ENCODE peak calls at places on chromosomes 3 and 15, in five cellular contexts. O, B, X, R and S are unnamed samples.

GRCh38 chr3:18669374-18669773 is 244.2 kb upstream of the SATB1 start:
- DNase-seq in O (no peak), R (no peak), B (no peak), X (no peak), S (no peak)

GRCh38 chr3:23263796-23264195 is 60.7 kb downstream of the UBE2E2 start:
- DNase-seq in X (no peak), R (no peak), O (no peak), B (peak), S (no peak)

GRCh38 chr15:50907866-50908208 is 646 bp upstream of the AP4E1 start:
- DNase-seq in R (no peak), X (peak), O (peak), B (peak), S (no peak)

GRCh38 chr3:112628038-112628437 is 12.9 kb downstream of the CCDC80 start:
- DNase-seq in R (no peak), X (no peak), B (no peak), O (no peak), S (no peak)

GRCh38 chr15:29774900-29775299 is 47.4 kb downstream of the TJP1 start:
- DNase-seq in R (no peak), O (no peak), B (peak), X (no peak), S (no peak)

GRCh38 chr15:60523056-60523455 is 44.1 kb upstream of the ICE2 start:
- DNase-seq in B (peak), X (no peak), R (no peak), O (peak), S (no peak)

GRCh38 chr3:18900994-18901393 is 247.3 kb upstream of the KCNH8 start:
- DNase-seq in R (no peak), B (peak), O (no peak), X (no peak), S (no peak)

GRCh38 chr3:4978259-4978965 is 825 bp upstream of the BHLHE40 start:
- DNase-seq in X (peak), R (peak), O (peak), B (peak), S (peak)

GRCh38 chr3:174376346-174376745 is 482.8 kb upstream of the NAALADL2 start:
- DNase-seq in X (no peak), B (peak), O (peak), R (no peak), S (no peak)

GRCh38 chr15:98567951-98568350 is 80.4 kb upstream of the IGF1R start:
- DNase-seq in X (no peak), R (no peak), B (peak), O (no peak), S (no peak)

GRCh38 chr15:31459011-31459748 is 132.5 kb downstream of the KLF13 start:
- DNase-seq in X (no peak), R (no peak), B (no peak), O (no peak), S (no peak)

GRCh38 chr15:33152502-33153109 is 41.9 kb downstream of the FMN1 start:
- DNase-seq in X (no peak), R (no peak), B (peak), O (no peak), S (no peak)

GRCh38 chr3:137709011-137709601 is 55.0 kb upstream of the SOX14 start:
- DNase-seq in X (no peak), R (peak), B (no peak), O (no peak), S (no peak)

GRCh38 chr3:14472471-14473351 is 67.4 kb downstream of the GRIP2 start:
- DNase-seq in O (peak), X (peak), R (no peak), B (peak), S (no peak)

GRCh38 chr15:62066663-62067447 is at the start of gene C2CD4A:
- DNase-seq in B (peak), R (peak), O (peak), X (no peak), S (peak)

GRCh38 chr3:176526194-176526593 is 671.1 kb downstream of the TBL1XR1 start:
- DNase-seq in X (no peak), R (no peak), O (no peak), B (no peak), S (no peak)

GRCh38 chr3:71478568-71478967 is 105.0 kb downstream of the FOXP1 start:
- DNase-seq in B (peak), X (no peak), O (no peak), R (no peak), S (no peak)

GRCh38 chr3:24837601-24838000 is 343.0 kb upstream of the THRB start:
- DNase-seq in X (no peak), B (no peak), R (no peak), O (no peak), S (no peak)

GRCh38 chr15:66742286-66742685 is 40.2 kb downstream of the SMAD6 start:
- DNase-seq in R (no peak), O (no peak), B (no peak), X (no peak), S (no peak)

GRCh38 chr15:99126930-99127329 is 22.1 kb downstream of the SYNM start:
- DNase-seq in X (no peak), R (no peak), B (no peak), O (no peak), S (no peak)

GRCh38 chr3:108552267-108553159 is 36.7 kb downstream of the CIP2A start:
- DNase-seq in X (no peak), R (no peak), O (peak), B (peak), S (no peak)